ENCODE peak calls at places on chromosome 12, in eight cellular contexts. F, G, C, Y, R, D, H and P are unnamed samples.

GRCh38 chr12:97109441-97109840 is 202.4 kb downstream of the NEDD1 start:
- DNase-seq in F (no peak), G (no peak), Y (no peak), R (no peak), C (no peak), H (no peak), D (no peak), P (no peak)

GRCh38 chr12:70436836-70437235 is 70.7 kb downstream of the KCNMB4 start:
- DNase-seq in G (no peak), H (no peak), C (no peak), F (no peak), Y (no peak), D (no peak), R (no peak), P (no peak)

GRCh38 chr12:91483471-91483985 is 300.9 kb upstream of the DCN start:
- DNase-seq in C (no peak), R (no peak), F (no peak), D (no peak), H (peak), G (no peak), Y (peak), P (no peak)

GRCh38 chr12:109738878-109739665 is 25.4 kb downstream of the FAM222A start:
- DNase-seq in C (no peak), Y (peak), H (no peak), F (no peak), D (no peak), R (no peak), G (no peak), P (no peak)

GRCh38 chr12:10082057-10082874 is 16.5 kb downstream of the CLEC1A start:
- DNase-seq in R (no peak), C (no peak), H (peak), F (no peak), G (no peak), Y (no peak), D (no peak), P (no peak)

GRCh38 chr12:95608252-95609033 is 57.2 kb upstream of the USP44 start:
- DNase-seq in H (peak), Y (peak), C (no peak), R (no peak), F (no peak), D (no peak), G (no peak), P (no peak)

GRCh38 chr12:78473136-78473535 is 391.4 kb upstream of the SYT1 start:
- DNase-seq in F (no peak), D (no peak), C (no peak), Y (peak), G (no peak), H (no peak), R (no peak), P (no peak)

GRCh38 chr12:132771126-132771838 is 9.7 kb upstream of the ANKLE2 start:
- DNase-seq in F (peak), D (peak), G (no peak), R (peak), C (no peak), H (no peak), Y (peak), P (peak)

GRCh38 chr12:66929121-66929520 is 250.2 kb upstream of the GRIP1 start:
- DNase-seq in D (no peak), H (no peak), R (no peak), C (no peak), Y (no peak), G (no peak), F (no peak), P (no peak)

GRCh38 chr12:130357241-130357640 is 19.6 kb downstream of the PIWIL1 start:
- DNase-seq in H (no peak), D (no peak), C (no peak), Y (no peak), R (no peak), G (no peak), F (no peak), P (no peak)

GRCh38 chr12:52438305-52439301 is 4.4 kb upstream of the KRT75 start:
- DNase-seq in Y (no peak), H (no peak), D (no peak), C (no peak), R (no peak), G (no peak), F (no peak), P (no peak)

GRCh38 chr12:108381793-108382436 is 42.8 kb upstream of the CMKLR1 start:
- DNase-seq in H (no peak), C (no peak), F (no peak), G (no peak), Y (no peak), D (no peak), R (no peak), P (no peak)

GRCh38 chr12:96208801-96209534 is 14.8 kb downstream of the ELK3 start:
- DNase-seq in G (no peak), R (no peak), Y (peak), C (no peak), D (no peak), F (no peak), H (peak), P (peak)

GRCh38 chr12:108966378-108967151 is 54.3 kb downstream of the SVOP start:
- DNase-seq in C (no peak), G (no peak), H (no peak), F (no peak), Y (no peak), R (no peak), D (no peak), P (no peak)

GRCh38 chr12:112303004-112303403 is 79.2 kb downstream of the HECTD4 start:
- DNase-seq in G (peak), C (no peak), R (no peak), D (peak), F (peak), H (peak), Y (peak), P (peak)

GRCh38 chr12:60836651-60837050 is 1240.8 kb downstream of the SLC16A7 start:
- DNase-seq in R (no peak), D (no peak), C (no peak), H (no peak), F (no peak), Y (no peak), G (no peak), P (no peak)

GRCh38 chr12:26327975-26328635 is 132.7 kb downstream of the SSPN start:
- DNase-seq in R (no peak), H (no peak), F (no peak), G (no peak), Y (no peak), D (no peak), C (no peak), P (peak)

GRCh38 chr12:65911321-65911720 is 87.0 kb downstream of the HMGA2 start:
- DNase-seq in H (no peak), R (no peak), C (no peak), F (no peak), Y (peak), D (no peak), G (no peak), P (no peak)

GRCh38 chr12:93419388-93420034 is 22.2 kb downstream of the UBE2N start:
- DNase-seq in G (no peak), D (no peak), Y (peak), C (no peak), R (no peak), F (peak), H (peak), P (no peak)

GRCh38 chr12:120529641-120530314 is 820 bp upstream of the COQ5 start:
- DNase-seq in Y (peak), H (peak), R (no peak), C (no peak), D (no peak), G (no peak), F (no peak), P (peak)

GRCh38 chr12:13436182-13436581 is 239.7 kb downstream of the EMP1 start:
- DNase-seq in Y (no peak), D (no peak), F (no peak), H (no peak), R (no peak), G (no peak), C (no peak), P (no peak)

GRCh38 chr12:114902665-114903393 is 218.9 kb upstream of the TBX3 start:
- DNase-seq in Y (peak), D (no peak), F (no peak), C (no peak), H (peak), G (no peak), R (no peak), P (no peak)

GRCh38 chr12:121603581-121603980 is 22.7 kb upstream of the ORAI1 start:
- DNase-seq in R (no peak), D (no peak), C (no peak), F (no peak), H (no peak), Y (no peak), G (no peak), P (no peak)

GRCh38 chr12:94491489-94491888 is 31.8 kb upstream of the CEP83 start:
- DNase-seq in H (no peak), Y (no peak), G (no peak), F (no peak), C (no peak), D (no peak), R (no peak), P (no peak)

GRCh38 chr12:49887536-49888401 is 15.9 kb downstream of the FAIM2 start:
- DNase-seq in H (no peak), R (no peak), F (no peak), Y (no peak), G (no peak), C (no peak), D (no peak), P (peak)

GRCh38 chr12:124053855-124054254 is 80.8 kb downstream of the ZNF664 start:
- DNase-seq in R (no peak), H (peak), D (no peak), Y (peak), F (no peak), G (no peak), C (no peak), P (no peak)

GRCh38 chr12:12896261-12896660 is 4.9 kb downstream of the GPRC5A start:
- DNase-seq in F (no peak), H (peak), C (no peak), Y (peak), D (no peak), G (no peak), R (no peak), P (no peak)

GRCh38 chr12:99935608-99936007 is 49.1 kb downstream of the ANKS1B start:
- DNase-seq in D (no peak), F (no peak), G (no peak), C (no peak), H (no peak), R (no peak), Y (no peak), P (no peak)

GRCh38 chr12:56041579-56042429 is at the start of gene RPS26:
- DNase-seq in D (peak), G (peak), F (peak), H (peak), C (peak), R (peak), Y (peak), P (peak)

GRCh38 chr12:48765753-48766162 is 23.1 kb downstream of the ADCY6 start:
- DNase-seq in C (no peak), R (no peak), D (no peak), G (no peak), Y (peak), F (no peak), H (peak), P (no peak)

GRCh38 chr12:34597548-34598351 is 575.5 kb downstream of the ALG10 start:
- DNase-seq in R (no peak), G (no peak), Y (no peak), H (no peak), C (no peak), D (no peak), F (peak), P (no peak)

GRCh38 chr12:58314610-58315009 is 373.2 kb downstream of the ATP23 start:
- DNase-seq in R (no peak), H (peak), Y (peak), G (no peak), D (no peak), F (no peak), C (no peak), P (no peak)

GRCh38 chr12:51392556-51393237 is 1.5 kb upstream of the GALNT6 start:
- DNase-seq in C (no peak), D (peak), H (peak), Y (peak), G (peak), F (peak), R (no peak), P (peak)

GRCh38 chr12:62802981-62803380 is 132.0 kb downstream of the PPM1H start:
- DNase-seq in Y (peak), D (no peak), R (no peak), F (no peak), H (no peak), G (no peak), C (no peak), P (no peak)

GRCh38 chr12:8771072-8771471 is 51.3 kb upstream of the A2ML1 start:
- DNase-seq in R (no peak), Y (no peak), D (no peak), F (no peak), C (no peak), H (no peak), G (no peak), P (no peak)

GRCh38 chr12:57614948-57615500 is 3.8 kb downstream of the ARHGEF25 start:
- DNase-seq in F (no peak), H (no peak), C (no peak), D (no peak), R (no peak), Y (no peak), G (no peak), P (no peak)

GRCh38 chr12:120413901-120414695 is 23.8 kb upstream of the COX6A1 start:
- DNase-seq in C (no peak), D (no peak), G (no peak), R (no peak), F (no peak), H (no peak), Y (no peak), P (no peak)

GRCh38 chr12:105954891-105955607 is 183.7 kb downstream of the NUAK1 start:
- DNase-seq in H (peak), G (no peak), F (no peak), R (no peak), Y (no peak), D (no peak), C (no peak), P (no peak)

GRCh38 chr12:45674583-45674982 is 54.9 kb upstream of the ARID2 start:
- DNase-seq in R (no peak), Y (peak), H (peak), G (no peak), D (no peak), C (no peak), F (no peak), P (no peak)

GRCh38 chr12:124279315-124279714 is 15.6 kb upstream of the RFLNA start:
- DNase-seq in H (no peak), D (no peak), F (no peak), R (no peak), G (no peak), Y (no peak), C (no peak), P (no peak)